ENCODE peak calls at places on chromosomes 1 and 21, in six cellular contexts. N is Calu3, L is astrocyte of the cerebellum, E is omental fat pad, U is endodermal cell, I is choroid plexus epithelial cell. Y is an unnamed sample.

GRCh38 chr1:1120866-1121563 is 5.1 kb upstream of the C1orf159 start:
- DNase-seq in N (no peak), E (no peak), I (no peak), U (peak), L (no peak), Y (no peak)

GRCh38 chr1:9069324-9070100 is at the start of gene SLC2A5:
- DNase-seq in E (no peak), N (no peak), I (no peak), U (no peak), L (no peak), Y (no peak)

GRCh38 chr1:151832318-151832984 is 849 bp upstream of the RORC start:
- DNase-seq in E (peak), N (peak), U (no peak), I (peak), L (no peak), Y (peak)

GRCh38 chr1:154729031-154729442 is 121.1 kb upstream of the ADAR start:
- DNase-seq in N (no peak), U (no peak), L (no peak), E (no peak), I (peak), Y (peak)

GRCh38 chr1:171661076-171661650 is 8.7 kb upstream of the MYOC start:
- DNase-seq in U (no peak), N (peak), I (no peak), E (no peak), L (no peak), Y (no peak)

GRCh38 chr1:230191079-230191478 is 124.0 kb downstream of the GALNT2 start:
- DNase-seq in E (no peak), N (no peak), I (peak), U (no peak), L (no peak), Y (peak)

GRCh38 chr1:156623946-156624813 is 5.0 kb downstream of the HAPLN2 start:
- DNase-seq in I (peak), L (no peak), E (no peak), U (peak), N (peak), Y (peak)

GRCh38 chr1:19688041-19688842 is 23.6 kb downstream of the HTR6 start:
- DNase-seq in I (no peak), L (no peak), E (no peak), U (no peak), N (no peak), Y (no peak)

GRCh38 chr1:14298806-14299205 is 299.7 kb upstream of the KAZN start:
- DNase-seq in N (no peak), I (no peak), L (no peak), E (no peak), U (no peak), Y (no peak)

GRCh38 chr1:203081465-203082355 is 4.1 kb downstream of the MYOG start:
- DNase-seq in L (no peak), U (peak), E (no peak), N (no peak), I (no peak), Y (no peak)

GRCh38 chr1:67135354-67135753 is 584 bp upstream of the C1orf141 start:
- DNase-seq in E (no peak), I (peak), L (peak), N (no peak), U (no peak), Y (peak)

GRCh38 chr1:226776066-226776465 is 37.0 kb upstream of the ITPKB start:
- DNase-seq in L (no peak), N (no peak), U (no peak), E (no peak), I (no peak), Y (no peak)

GRCh38 chr1:20126806-20127440 is 7.6 kb upstream of the PLA2G2D start:
- DNase-seq in N (no peak), U (no peak), E (no peak), I (no peak), L (no peak), Y (no peak)

GRCh38 chr21:38140192-38140905 is 116.4 kb upstream of the KCNJ15 start:
- DNase-seq in E (peak), I (peak), U (no peak), L (no peak), N (no peak), Y (peak)

GRCh38 chr1:63005812-63006211 is 221.9 kb downstream of the ATG4C start:
- DNase-seq in N (no peak), U (no peak), I (no peak), E (no peak), L (no peak), Y (no peak)

GRCh38 chr1:38489844-38490270 is 369.7 kb downstream of the RRAGC start:
- DNase-seq in L (no peak), I (peak), E (no peak), U (peak), N (peak), Y (peak)

GRCh38 chr1:234256359-234256758 is 116.9 kb upstream of the COA6 start:
- DNase-seq in E (no peak), U (no peak), N (no peak), L (peak), I (peak), Y (peak)

GRCh38 chr1:159012495-159012894 is 2.8 kb downstream of the IFI16 start:
- DNase-seq in U (no peak), L (no peak), N (no peak), E (no peak), I (no peak), Y (peak)

GRCh38 chr21:43267391-43268085 is 98.7 kb downstream of the CRYAA start:
- DNase-seq in E (no peak), N (no peak), U (no peak), I (no peak), L (no peak), Y (no peak)

GRCh38 chr1:63101336-63101735 is 221.0 kb upstream of the FOXD3 start:
- DNase-seq in L (no peak), N (no peak), I (no peak), E (no peak), U (no peak), Y (no peak)

GRCh38 chr1:240254778-240255291 is 163.2 kb downstream of the FMN2 start:
- DNase-seq in L (no peak), U (peak), E (no peak), I (no peak), N (no peak), Y (no peak)

GRCh38 chr1:82059931-82060330 is 259.2 kb downstream of the ADGRL2 start:
- DNase-seq in I (no peak), L (no peak), U (no peak), N (no peak), E (no peak), Y (no peak)

GRCh38 chr1:39474810-39475209 is 16.6 kb upstream of the BMP8A start:
- DNase-seq in I (no peak), N (no peak), U (no peak), L (no peak), E (no peak), Y (no peak)

GRCh38 chr1:21157054-21157453 is 19.6 kb downstream of the EIF4G3 start:
- DNase-seq in L (no peak), E (no peak), N (no peak), I (no peak), U (no peak), Y (no peak)

GRCh38 chr1:63274371-63274770 is 48.0 kb upstream of the FOXD3 start:
- DNase-seq in I (no peak), U (no peak), N (no peak), L (no peak), E (no peak), Y (no peak)

GRCh38 chr1:56378376-56379070 is 200.8 kb downstream of the PLPP3 start:
- DNase-seq in U (no peak), N (no peak), E (no peak), I (no peak), L (no peak), Y (no peak)

GRCh38 chr1:115524211-115524610 is 117.6 kb upstream of the VANGL1 start:
- DNase-seq in E (no peak), N (peak), U (no peak), L (no peak), I (no peak), Y (no peak)

GRCh38 chr21:21921410-21922232 is 923.4 kb downstream of the NCAM2 start:
- DNase-seq in E (no peak), I (peak), L (peak), U (no peak), N (no peak), Y (peak)

GRCh38 chr1:248710305-248710900 is 7.8 kb upstream of the OR14I1 start:
- DNase-seq in N (no peak), E (no peak), L (no peak), U (no peak), I (no peak), Y (no peak)

GRCh38 chr1:32892368-32893197 is 6.3 kb downstream of the HPCA start:
- DNase-seq in L (no peak), I (peak), U (peak), N (peak), E (no peak), Y (peak)

GRCh38 chr21:25895565-25896205 is 160.9 kb downstream of the GABPA start:
- DNase-seq in U (peak), N (no peak), I (peak), E (no peak), L (no peak), Y (peak)

GRCh38 chr1:50415235-50416149 is 7.8 kb downstream of the DMRTA2 start:
- DNase-seq in L (no peak), E (no peak), N (no peak), I (no peak), U (peak), Y (no peak)

GRCh38 chr1:19817160-19817559 is 2.1 kb upstream of the RNF186 start:
- DNase-seq in U (no peak), L (no peak), E (no peak), N (no peak), I (no peak), Y (no peak)

GRCh38 chr1:6208723-6209660 is 3.1 kb downstream of the RNF207 start:
- DNase-seq in E (no peak), L (no peak), N (no peak), I (peak), U (peak), Y (peak)

DNA sequence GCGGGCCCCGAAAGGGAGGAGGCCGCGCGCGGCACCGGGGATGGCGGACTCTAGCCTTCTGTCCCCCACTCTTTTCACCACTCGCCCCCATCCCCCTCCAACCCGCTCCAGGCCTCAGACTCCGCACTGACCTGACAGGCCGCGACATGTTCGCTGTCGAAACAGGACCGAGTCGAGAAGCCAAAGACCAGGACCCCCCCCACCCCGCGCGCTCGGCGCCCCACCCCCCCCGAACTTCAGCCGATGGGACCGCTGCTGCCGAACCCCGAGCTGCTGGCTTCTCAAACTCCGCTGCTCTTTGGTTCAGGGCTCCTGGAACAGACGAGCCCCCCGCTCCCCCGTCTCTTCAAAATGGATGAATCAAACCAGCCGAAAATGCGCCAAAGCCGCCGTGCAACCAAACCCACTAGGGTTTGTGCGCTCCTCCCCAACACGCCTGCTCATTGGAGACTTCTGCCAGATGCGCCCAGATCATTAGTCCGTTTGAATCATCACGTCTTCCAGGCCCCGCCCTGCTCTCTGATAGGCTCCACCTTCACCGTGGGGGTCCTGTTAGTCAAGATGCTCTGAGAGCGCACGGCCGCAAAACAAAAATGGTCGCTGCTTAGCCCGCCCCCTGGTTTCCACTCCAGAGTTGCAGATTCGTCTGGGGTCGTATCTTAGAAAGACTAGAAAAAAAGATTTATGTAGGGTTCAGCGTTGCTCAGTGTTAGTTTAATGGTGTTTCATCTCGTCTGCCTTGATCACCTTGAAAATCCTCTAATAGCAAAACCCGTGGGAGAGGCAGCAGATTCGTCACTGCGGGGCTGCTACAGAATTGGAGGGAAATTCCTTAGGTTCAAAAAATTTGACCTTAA is at the start of gene NUCKS1:
- DNase-seq in N (peak), I (peak), U (peak), E (peak), L (peak), Y (peak)
- TF ChIP-seq CTCF in N (no peak), I (peak), U (peak), E (no peak), L (peak), Y (peak)

GRCh38 chr1:217322834-217323233 is 308.1 kb downstream of the GPATCH2 start:
- DNase-seq in E (no peak), N (no peak), I (no peak), L (no peak), U (no peak), Y (no peak)
- TF ChIP-seq CTCF in E (no peak), N (no peak), I (no peak), L (no peak), U (no peak), Y (no peak)

DNA sequence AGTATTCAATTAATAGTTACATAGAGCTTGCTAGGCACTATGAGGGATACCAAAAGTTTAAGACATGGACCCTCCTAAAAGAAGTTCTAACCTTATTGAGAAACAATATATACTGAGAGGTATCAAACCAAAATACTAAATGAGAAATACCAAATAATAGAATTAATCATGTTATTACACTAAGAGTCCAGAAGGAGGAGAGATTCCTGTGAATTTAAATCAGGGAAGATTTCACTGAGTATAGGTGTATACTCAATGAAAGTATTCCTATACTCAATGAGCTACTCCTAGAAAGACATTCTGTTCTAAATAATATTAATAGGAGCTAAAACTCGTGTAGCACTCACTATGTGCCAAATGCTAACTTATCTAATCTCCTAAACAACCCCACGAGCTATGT is 9.4 kb downstream of the CR1L start:
- DNase-seq in L (no peak), I (peak), E (no peak), U (no peak), N (no peak), Y (peak)
- TF ChIP-seq CTCF in L (no peak), I (no peak), E (no peak), U (peak), N (peak), Y (peak)

GRCh38 chr1:93976291-93976690 is 67.1 kb upstream of the GCLM start:
- DNase-seq in I (no peak), L (no peak), E (no peak), N (no peak), U (no peak), Y (no peak)
- TF ChIP-seq CTCF in I (no peak), L (no peak), E (no peak), N (no peak), U (no peak), Y (no peak)

GRCh38 chr1:201229771-201230635 is 39.4 kb downstream of the IGFN1 start:
- DNase-seq in E (no peak), I (peak), U (peak), N (no peak), L (no peak), Y (no peak)
- TF ChIP-seq CTCF in E (no peak), I (peak), U (peak), N (no peak), L (peak), Y (no peak)